ENCODE peak calls at places on chromosomes 2 and 18, in eight cellular contexts. Y, X, S, Q, E, J, F and P are unnamed samples. For H3K4me1, the result is how much of the 10 kb centered on the place peaks cover.

GRCh38 chr2:85459771-85460170 is 41.3 kb downstream of the SH2D6 start:
- DNase-seq in Y (no peak), X (no peak), S (no peak), Q (no peak), E (no peak), J (no peak), F (no peak), P (peak)

GRCh38 chr18:79529991-79530390 is 134.3 kb downstream of the NFATC1 start:
- DNase-seq in Y (peak), X (no peak), S (no peak), Q (peak), E (peak), J (peak), F (no peak), P (no peak)

GRCh38 chr2:96594701-96595152 is 43.4 kb downstream of the KANSL3 start:
- DNase-seq in Y (no peak), X (no peak), S (no peak), Q (no peak), E (no peak), J (no peak), F (no peak), P (no peak)

GRCh38 chr18:72700961-72701710 is 157.0 kb upstream of the CBLN2 start:
- DNase-seq in Y (no peak), X (no peak), S (no peak), Q (no peak), E (no peak), J (no peak), F (no peak), P (no peak)

GRCh38 chr18:8329186-8329771 is 280.0 kb upstream of the RAB12 start:
- DNase-seq in Y (no peak), X (no peak), S (no peak), Q (no peak), E (no peak), J (no peak), F (peak), P (no peak)

GRCh38 chr2:25250331-25251031 is 82.1 kb upstream of the POMC start:
- DNase-seq in Y (no peak), X (no peak), S (no peak), Q (no peak), E (no peak), J (no peak), F (no peak), P (no peak)

GRCh38 chr2:70304501-70304900 is 2.6 kb upstream of the FAM136A start:
- DNase-seq in Y (no peak), X (no peak), S (no peak), Q (no peak), E (no peak), J (no peak), F (no peak), P (no peak)

GRCh38 chr2:9877726-9878125 is 34.5 kb downstream of the TAF1B start:
- DNase-seq in Y (no peak), X (no peak), S (no peak), Q (no peak), E (no peak), J (no peak), F (no peak), P (no peak)

GRCh38 chr18:50194623-50195532 is at the start of gene MYO5B:
- DNase-seq in Y (peak), X (peak), S (peak), Q (no peak), E (peak), J (peak), F (peak), P (peak)

GRCh38 chr18:47530695-47531094 is 279.2 kb upstream of the SKOR2 start:
- DNase-seq in Y (no peak), X (no peak), S (no peak), Q (no peak), E (no peak), J (no peak), F (no peak), P (no peak)

GRCh38 chr2:237940828-237941227 is 26.0 kb upstream of the UBE2F start:
- DNase-seq in Y (no peak), X (no peak), S (no peak), Q (no peak), E (no peak), J (no peak), F (no peak), P (no peak)

GRCh38 chr18:63603772-63604171 is 16.6 kb downstream of the SERPINB13 start:
- DNase-seq in Y (no peak), X (no peak), S (no peak), Q (no peak), E (no peak), J (no peak), F (no peak), P (no peak)

GRCh38 chr2:47201224-47201623 is 46.1 kb upstream of the STPG4 start:
- DNase-seq in Y (no peak), X (no peak), S (no peak), Q (no peak), E (no peak), J (no peak), F (no peak), P (no peak)

GRCh38 chr2:11160731-11161455 is 5.6 kb downstream of the SLC66A3 start:
- DNase-seq in Y (no peak), X (no peak), S (no peak), Q (peak), E (no peak), J (no peak), F (no peak), P (no peak)

DNA sequence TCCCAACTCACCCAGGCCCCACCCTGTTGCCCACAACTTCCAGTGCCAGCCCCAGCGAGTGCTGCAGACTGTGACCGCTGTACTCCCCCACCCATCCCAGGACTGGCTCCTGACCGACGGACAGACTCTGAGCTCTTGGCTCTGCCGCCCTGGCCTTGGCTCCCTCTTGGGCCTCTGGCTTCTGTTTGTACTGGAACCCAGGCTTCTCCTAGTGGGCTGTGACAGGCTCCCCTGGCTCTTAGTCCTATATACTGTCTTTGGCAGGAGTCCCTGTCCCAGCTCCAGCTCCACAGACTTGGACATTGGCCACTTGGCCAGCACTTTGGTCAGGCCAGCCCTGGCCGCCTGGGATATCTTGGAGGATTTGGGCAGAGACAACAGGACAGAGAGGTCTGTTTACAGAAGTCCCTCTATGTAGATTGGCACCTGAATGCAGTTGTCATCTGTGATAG is 41.1 kb downstream of the ACOXL start:
- DNase-seq in Y (no peak), X (peak), S (no peak), Q (peak), E (peak), J (no peak), F (no peak), P (peak)
- H3K4me1 ChIP-seq in Y (under half), X (under half), S (under half), Q (under half), E (under half), J (under half), F (under half), P (under half)

DNA sequence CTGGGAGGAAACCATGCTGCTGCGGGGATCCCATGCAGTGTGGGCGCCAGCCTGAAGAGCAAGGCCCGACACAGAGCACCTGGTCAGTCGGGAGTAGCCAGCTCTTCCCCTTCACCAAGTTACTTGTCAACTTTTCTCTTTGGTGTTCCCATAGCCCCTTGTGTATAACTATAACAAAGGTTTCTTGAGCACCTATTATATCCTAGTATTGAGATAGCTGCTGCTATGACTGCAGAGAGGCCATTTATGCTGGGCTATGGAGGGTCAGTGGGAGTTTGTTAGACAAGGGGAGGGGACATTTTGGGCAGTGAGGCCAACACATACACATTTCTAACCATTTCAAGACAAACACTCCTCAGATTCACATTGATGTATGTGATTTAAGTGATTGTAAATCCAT is 10.8 kb downstream of the HK2 start:
- DNase-seq in Y (no peak), X (no peak), S (no peak), Q (no peak), E (no peak), J (no peak), F (no peak), P (no peak)
- H3K4me1 ChIP-seq in Y (half or more), X (half or more), S (under half), Q (under half), E (under half), J (half or more), F (half or more), P (under half)

GRCh38 chr2:219209236-219209635 is 2.7 kb downstream of the ZFAND2B start:
- DNase-seq in Y (no peak), X (no peak), S (no peak), Q (peak), E (no peak), J (no peak), F (no peak), P (peak)
- H3K4me1 ChIP-seq in Y (under half), X (under half), S (under half), Q (under half), E (under half), J (under half), F (under half), P (under half)

GRCh38 chr2:217790681-217791392 is 212.0 kb downstream of the TNS1 start:
- DNase-seq in Y (no peak), X (no peak), S (no peak), Q (peak), E (no peak), J (no peak), F (no peak), P (no peak)
- H3K4me1 ChIP-seq in Y (under half), X (under half), S (under half), Q (under half), E (under half), J (under half), F (under half), P (under half)

DNA sequence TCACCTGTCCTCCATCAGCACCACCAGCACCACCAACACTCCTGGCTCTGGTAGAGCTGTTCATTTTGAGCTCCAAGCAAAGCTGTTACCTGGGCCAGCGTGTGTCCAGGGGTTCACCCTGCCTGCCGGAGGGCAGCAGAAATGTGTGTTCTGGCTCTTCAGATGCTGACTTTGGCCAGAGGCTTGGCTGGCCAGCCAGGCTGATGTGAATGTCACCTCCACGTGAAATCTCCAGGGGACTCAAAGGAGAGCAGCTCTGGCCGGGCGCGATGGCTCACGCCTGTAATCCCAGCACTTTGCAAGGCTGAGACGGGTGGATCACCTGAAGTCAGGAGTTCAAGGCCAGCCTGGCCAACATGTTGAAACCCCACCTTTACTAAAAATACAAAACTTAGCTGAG is 33.5 kb downstream of the CIB4 start:
- DNase-seq in Y (no peak), X (no peak), S (peak), Q (no peak), E (no peak), J (no peak), F (no peak), P (no peak)
- H3K4me1 ChIP-seq in Y (under half), X (under half), S (under half), Q (under half), E (under half), J (under half), F (under half), P (under half)

DNA sequence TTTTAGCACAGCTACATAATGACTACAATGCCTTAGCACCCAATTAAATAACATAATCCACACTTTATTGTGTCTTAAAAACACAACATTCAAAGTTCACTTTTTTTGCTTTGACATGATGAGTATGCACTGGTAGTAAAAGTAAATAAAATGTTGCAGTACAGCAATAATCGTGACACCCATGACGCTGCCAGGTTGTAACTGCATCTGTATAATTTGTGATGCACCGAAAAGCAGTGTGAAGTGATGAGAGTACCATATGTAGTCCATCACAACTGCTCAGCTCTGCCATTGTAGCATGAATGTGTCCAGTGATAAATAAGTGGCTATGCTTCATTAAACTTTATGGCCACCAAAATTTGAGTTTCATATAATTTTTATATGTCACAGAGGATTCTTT is 15.7 kb downstream of the PPP1CB start:
- DNase-seq in Y (no peak), X (no peak), S (no peak), Q (no peak), E (no peak), J (no peak), F (no peak), P (no peak)
- H3K4me1 ChIP-seq in Y (half or more), X (half or more), S (under half), Q (half or more), E (under half), J (under half), F (under half), P (under half)